ENCODE peak calls at places on chromosomes 12 and 14, in four cellular contexts. R, U, N and T are unnamed samples.

GRCh38 chr12:104741072-104741471 is 217.0 kb downstream of the SLC41A2 start:
- DNase-seq in N (no peak), U (no peak), R (no peak), T (no peak)

GRCh38 chr12:24821691-24822090 is 127.2 kb downstream of the BCAT1 start:
- DNase-seq in R (no peak), N (no peak), U (peak; percentile 17), T (no peak)

GRCh38 chr12:64931321-64931720 is 106.9 kb downstream of the TBC1D30 start:
- DNase-seq in N (no peak), R (no peak), U (no peak), T (no peak)

GRCh38 chr12:27555928-27556778 is 32.1 kb downstream of the PPFIBP1 start:
- DNase-seq in N (no peak), R (no peak), U (no peak), T (no peak)

GRCh38 chr12:117013726-117014125 is 85.5 kb downstream of the TESC start:
- DNase-seq in U (no peak), N (no peak), R (no peak), T (no peak)

GRCh38 chr12:75528272-75528671 is 16.9 kb upstream of the KRR1 start:
- DNase-seq in U (no peak), N (no peak), R (no peak), T (no peak)

GRCh38 chr12:33438025-33438772 is 1.4 kb downstream of the SYT10 start:
- DNase-seq in N (no peak), U (no peak), R (no peak), T (no peak)

GRCh38 chr12:79373896-79374499 is 316.8 kb downstream of the PAWR start:
- DNase-seq in R (no peak), U (peak; percentile 39), N (no peak), T (no peak)

GRCh38 chr12:84840356-84840755 is 72.2 kb downstream of the SLC6A15 start:
- DNase-seq in U (no peak), N (no peak), R (no peak), T (no peak)

GRCh38 chr14:46051801-46052200 is 599.8 kb downstream of the RPL10L start:
- DNase-seq in R (no peak), N (no peak), U (no peak), T (no peak)

GRCh38 chr14:70718383-70719123 is 76.8 kb downstream of the TTC9 start:
- DNase-seq in N (no peak), U (no peak), R (no peak), T (no peak)

GRCh38 chr12:107670999-107671643 is 14.5 kb upstream of the PWP1 start:
- DNase-seq in N (no peak), U (peak; percentile 26), R (peak; percentile 7), T (no peak)

GRCh38 chr14:69887740-69888657 is 8.8 kb downstream of the SMOC1 start:
- DNase-seq in R (no peak), U (no peak), N (no peak), T (no peak)

GRCh38 chr14:104135121-104135903 is 3.1 kb upstream of the KIF26A start:
- DNase-seq in N (no peak), U (peak; percentile 65), R (no peak), T (peak; percentile 79)

GRCh38 chr12:175250-175649 is 38.7 kb downstream of the SLC6A12 start:
- DNase-seq in N (no peak), U (no peak), R (no peak), T (no peak)

GRCh38 chr12:109725321-109726105 is 11.9 kb downstream of the FAM222A start:
- DNase-seq in N (peak; percentile 87), R (no peak), U (no peak), T (no peak)

GRCh38 chr14:91870001-91870400 is 2.7 kb upstream of the TC2N start:
- DNase-seq in U (no peak), N (no peak), R (peak; percentile 63), T (no peak)

GRCh38 chr12:60830381-60830780 is 1234.6 kb downstream of the SLC16A7 start:
- DNase-seq in N (no peak), U (no peak), R (no peak), T (no peak)

GRCh38 chr12:26791328-26791791 is 41.6 kb downstream of the ITPR2 start:
- DNase-seq in U (no peak), N (no peak), R (no peak), T (no peak)

GRCh38 chr12:48980953-48981756 is 3.0 kb downstream of the WNT1 start:
- DNase-seq in U (no peak), R (peak; percentile 47), N (no peak), T (no peak)

GRCh38 chr12:76020731-76021672 is 10.6 kb downstream of the PHLDA1 start:
- DNase-seq in U (peak; percentile 58), R (peak; percentile 56), N (no peak), T (no peak)

GRCh38 chr14:30525833-30526232 is 33.1 kb upstream of the G2E3 start:
- DNase-seq in U (no peak), N (no peak), R (no peak), T (no peak)

GRCh38 chr14:31572955-31573354 is 11.8 kb downstream of the NUBPL start:
- DNase-seq in N (no peak), U (no peak), R (no peak), T (no peak)

GRCh38 chr14:22773162-22774010 is 6.9 kb downstream of the OXA1L start:
- DNase-seq in N (no peak), U (no peak), R (no peak), T (no peak)

GRCh38 chr14:105146976-105147700 is 21.4 kb downstream of the JAG2 start:
- DNase-seq in U (no peak), N (peak; percentile 53), R (no peak), T (no peak)

GRCh38 chr12:20109667-20110066 is 258.7 kb upstream of the PDE3A start:
- DNase-seq in R (no peak), N (no peak), U (no peak), T (no peak)

DNA sequence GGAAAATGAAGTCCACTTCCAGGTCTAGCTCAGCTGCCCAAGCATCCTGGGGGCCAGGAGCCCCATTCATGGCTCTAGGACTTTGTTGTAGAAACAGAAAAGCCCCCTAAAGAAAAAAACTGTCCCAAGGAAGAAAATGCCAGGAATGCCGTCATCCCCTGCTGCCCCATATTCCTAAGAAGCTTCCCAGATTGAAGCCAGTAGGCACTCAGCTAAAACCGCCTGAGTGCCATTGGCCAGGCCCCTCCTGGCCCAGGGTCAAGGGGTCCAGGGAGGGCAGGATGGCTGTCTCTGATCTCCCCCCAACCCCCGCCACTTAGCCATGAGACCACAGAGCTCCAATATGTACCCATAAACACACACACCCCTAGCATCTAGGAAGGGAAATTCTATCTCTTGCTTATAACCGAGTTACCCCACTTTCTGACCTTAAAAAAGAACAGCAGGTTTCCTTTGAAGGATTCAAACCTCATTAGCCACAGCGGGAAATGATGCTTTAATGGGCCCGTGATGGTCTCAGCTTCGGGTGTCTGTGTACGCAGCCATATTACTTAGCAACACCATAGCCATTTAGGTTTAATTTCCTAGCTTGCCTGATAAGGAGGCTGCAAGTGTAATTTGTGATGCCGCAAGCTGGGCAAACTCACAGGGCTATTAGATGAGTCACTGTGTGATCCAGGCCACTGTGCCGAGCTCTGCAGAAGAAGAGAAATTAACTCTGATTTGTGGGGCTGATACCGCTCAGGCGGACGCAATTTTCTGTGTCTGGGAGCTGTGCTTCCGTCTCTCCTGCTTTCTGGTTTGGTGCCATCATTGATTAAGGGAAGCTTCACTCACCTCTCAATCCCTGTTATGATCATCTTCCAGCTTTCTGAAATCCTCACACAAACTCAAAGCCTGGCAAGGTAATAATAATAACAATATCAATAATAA is 84.2 kb downstream of the GCH1 start:
- DNase-seq in N (no peak), U (peak; percentile 81), R (no peak), T (no peak)
- H3K27ac ChIP-seq in N (no peak overlapping the region), U (peak overlapping the region; percentile 60), R (no peak overlapping the region), T (no peak overlapping the region)

GRCh38 chr12:94558612-94559011 is 91.7 kb downstream of the TMCC3 start:
- DNase-seq in N (no peak), U (no peak), R (no peak), T (no peak)
- H3K27me3 ChIP-seq in N (no peaks in the 10 kb centered on the region), U (no peaks in the 10 kb centered on the region), R (no peaks in the 10 kb centered on the region), T (no peaks in the 10 kb centered on the region)

GRCh38 chr14:75363570-75364227 is 64.1 kb upstream of the JDP2 start:
- DNase-seq in U (no peak), N (peak; percentile 77), R (no peak), T (no peak)

GRCh38 chr14:75359098-75359497 is 68.7 kb upstream of the JDP2 start:
- DNase-seq in N (no peak), U (no peak), R (no peak), T (no peak)

GRCh38 chr14:75363156-75363555 is 64.7 kb upstream of the JDP2 start:
- DNase-seq in N (no peak), R (no peak), U (no peak), T (no peak)

DNA sequence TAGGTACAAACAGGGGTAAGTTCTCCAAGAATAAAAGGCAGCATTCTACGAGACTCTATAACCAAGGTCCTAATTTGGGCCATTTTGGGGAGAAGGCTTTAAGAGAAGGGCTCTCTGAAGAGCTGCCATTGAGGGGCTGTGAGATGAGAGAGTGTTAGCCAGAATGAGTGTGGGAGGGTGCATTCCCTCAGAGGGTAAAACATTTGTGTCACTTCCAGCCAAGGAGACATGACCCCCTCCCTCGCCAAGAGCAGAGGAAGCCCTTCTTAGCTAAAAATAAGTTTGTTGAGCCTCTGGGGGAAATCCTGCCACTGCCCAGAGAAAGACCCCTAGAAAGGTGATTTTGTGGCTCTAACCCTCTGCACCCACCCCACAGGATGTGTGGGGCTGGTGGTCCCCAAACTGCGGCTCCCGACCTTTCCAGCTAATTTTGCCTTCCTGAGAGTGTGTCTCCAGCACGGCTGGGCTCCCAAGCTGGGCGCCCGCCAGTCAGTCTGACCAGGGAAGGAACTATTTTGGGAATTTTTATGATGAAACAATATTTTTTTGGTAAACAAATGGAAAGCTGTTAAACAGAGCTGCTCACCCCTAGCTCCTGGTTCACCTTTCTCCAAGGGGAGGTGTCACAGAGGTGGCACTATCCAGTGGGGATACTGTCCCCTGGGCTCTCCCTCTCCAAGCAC is 65.9 kb upstream of the JDP2 start:
- DNase-seq in R (no peak), U (no peak), N (no peak), T (peak; percentile 69)
- H3K4me3 ChIP-seq in R (no peak overlapping the region), U (no peak overlapping the region), N (no peak overlapping the region), T (no peak overlapping the region)

GRCh38 chr12:47098099-47098498 is 18.3 kb upstream of the AMIGO2 start:
- DNase-seq in N (no peak), U (no peak), R (no peak), T (no peak)

GRCh38 chr12:47100146-47100545 is 20.4 kb upstream of the AMIGO2 start:
- DNase-seq in U (no peak), R (no peak), N (no peak), T (no peak)

GRCh38 chr12:47094804-47095203 is 15.0 kb upstream of the AMIGO2 start:
- DNase-seq in N (no peak), R (no peak), U (no peak), T (no peak)

GRCh38 chr12:47097276-47097896 is 17.6 kb upstream of the AMIGO2 start:
- DNase-seq in R (no peak), N (no peak), U (no peak), T (no peak)

DNA sequence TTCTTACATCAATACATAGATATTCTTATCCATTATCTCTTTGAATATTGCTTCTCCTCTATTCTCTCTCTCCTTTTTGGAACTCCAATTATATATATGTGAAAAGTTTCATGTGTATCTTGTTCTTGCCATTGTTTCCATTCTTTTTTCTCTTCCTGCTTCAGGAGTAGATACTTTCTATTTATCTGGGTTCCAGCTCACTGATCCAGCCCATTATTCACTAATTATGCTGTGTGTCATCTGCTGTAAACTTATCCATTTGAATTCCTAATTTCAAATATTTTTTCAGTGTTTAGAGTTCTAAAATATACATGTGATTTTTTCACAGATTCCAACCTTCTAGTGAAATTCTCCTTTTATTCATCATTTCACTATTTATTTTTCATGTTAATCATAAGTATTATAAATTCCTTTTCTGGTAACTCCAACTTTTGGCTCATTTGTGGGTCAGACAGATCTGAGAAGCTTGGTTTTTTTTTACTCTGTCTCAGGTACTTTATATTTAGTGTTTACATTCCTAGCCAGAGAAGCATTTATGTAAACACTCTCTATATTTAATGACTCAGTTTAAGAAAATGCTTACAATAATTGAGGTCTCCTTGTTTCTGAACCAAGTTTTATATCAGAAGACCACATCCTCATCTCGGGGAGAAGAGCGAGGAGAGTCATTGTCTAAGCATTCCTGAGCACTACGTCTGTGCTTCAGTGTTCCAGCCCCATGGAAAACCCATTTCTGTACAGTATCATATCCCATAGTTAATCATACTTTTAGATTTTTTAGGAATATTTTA is 15.9 kb upstream of the AMIGO2 start:
- DNase-seq in N (no peak), R (no peak), U (no peak), T (no peak)
- H3K27ac ChIP-seq in N (no peak overlapping the region), R (no peak overlapping the region), U (no peak overlapping the region), T (no peak overlapping the region)